ENCODE peak calls at places on chromosomes 6 and 20, in eight cellular contexts. E is stimulated activated CD8-positive, alpha-beta memory T cell treated with anti-CD3 and anti-CD28 coated beads, Interleukin-12 subunit alpha, Interleukin-12 subunit beta, amount 100 ng/mL, for 4 hours; U is ACHN; O is Kasumi-1; N is activated T-helper 1 cell treated with anti-CD3 and anti-CD28 coated beads, Interleukin-2, amount 50 U/mL, for 16 hours; A is SK-N-DZ; T is hypothalamus; S is NCI-H2081. D is an unnamed sample.

GRCh38 chr6:19410477-19410876 is 426.7 kb upstream of the ID4 start:
- DNase-seq in E (no peak), U (no peak), O (no peak), N (no peak), A (no peak), T (no peak), S (no peak), D (peak)

GRCh38 chr20:34708621-34709043 is 4.5 kb downstream of the TP53INP2 start:
- DNase-seq in E (peak), U (peak), O (peak), N (peak), A (peak), T (peak), S (peak), D (no peak)

GRCh38 chr6:7656355-7656754 is 66.4 kb downstream of the SNRNP48 start:
- DNase-seq in E (no peak), U (no peak), O (no peak), N (no peak), A (no peak), T (no peak), S (no peak), D (no peak)

GRCh38 chr6:78605909-78606446 is 261.4 kb upstream of the IRAK1BP1 start:
- DNase-seq in E (no peak), U (peak), O (no peak), N (no peak), A (no peak), T (no peak), S (no peak), D (peak)

GRCh38 chr20:57753332-57754164 is 43.7 kb upstream of the PMEPA1 start:
- DNase-seq in E (no peak), U (no peak), O (no peak), N (no peak), A (no peak), T (no peak), S (no peak), D (no peak)

GRCh38 chr20:7792131-7792869 is 148.0 kb downstream of the HAO1 start:
- DNase-seq in E (no peak), U (no peak), O (no peak), N (no peak), A (no peak), T (no peak), S (no peak), D (no peak)

GRCh38 chr6:71103150-71103549 is 146.3 kb upstream of the B3GAT2 start:
- DNase-seq in E (no peak), U (no peak), O (no peak), N (no peak), A (no peak), T (no peak), S (no peak), D (no peak)

GRCh38 chr6:34239240-34239825 is 2.7 kb downstream of the HMGA1 start:
- DNase-seq in E (no peak), U (no peak), O (no peak), N (no peak), A (no peak), T (no peak), S (no peak), D (no peak)

GRCh38 chr6:128487746-128488145 is 32.7 kb downstream of the PTPRK start:
- DNase-seq in E (no peak), U (no peak), O (no peak), N (no peak), A (no peak), T (no peak), S (no peak), D (peak)

GRCh38 chr6:44169154-44169553 is 10.5 kb downstream of the CAPN11 start:
- DNase-seq in E (no peak), U (no peak), O (no peak), N (no peak), A (no peak), T (no peak), S (no peak), D (no peak)

GRCh38 chr20:14845199-14846160 is 508.1 kb upstream of the FLRT3 start:
- DNase-seq in E (no peak), U (no peak), O (no peak), N (no peak), A (no peak), T (no peak), S (no peak), D (no peak)

GRCh38 chr6:7993952-7994351 is 70.2 kb downstream of the BLOC1S5 start:
- DNase-seq in E (no peak), U (no peak), O (no peak), N (no peak), A (no peak), T (no peak), S (no peak), D (no peak)

GRCh38 chr6:156021746-156022396 is 566.2 kb upstream of the NOX3 start:
- DNase-seq in E (no peak), U (no peak), O (no peak), N (no peak), A (no peak), T (no peak), S (no peak), D (peak)

GRCh38 chr20:43243672-43244269 is 54.1 kb upstream of the PTPRT start:
- DNase-seq in E (no peak), U (peak), O (no peak), N (no peak), A (no peak), T (peak), S (peak), D (no peak)

GRCh38 chr6:143478479-143479062 is 28.0 kb downstream of the PEX3 start:
- DNase-seq in E (no peak), U (no peak), O (no peak), N (no peak), A (no peak), T (no peak), S (no peak), D (no peak)

GRCh38 chr6:82006027-82006738 is 241.4 kb downstream of the IBTK start:
- DNase-seq in E (no peak), U (peak), O (peak), N (no peak), A (peak), T (no peak), S (peak), D (peak)

GRCh38 chr6:43045371-43045930 is 8.2 kb downstream of the CUL7 start:
- DNase-seq in E (no peak), U (no peak), O (no peak), N (no peak), A (no peak), T (no peak), S (no peak), D (no peak)

GRCh38 chr6:150451767-150452641 is 83.2 kb downstream of the IYD start:
- DNase-seq in E (no peak), U (no peak), O (no peak), N (no peak), A (no peak), T (no peak), S (no peak), D (no peak)

GRCh38 chr20:47456952-47457724 is 44.5 kb upstream of the NCOA3 start:
- DNase-seq in E (no peak), U (peak), O (no peak), N (no peak), A (no peak), T (no peak), S (no peak), D (peak)

GRCh38 chr6:135921176-135921575 is 69.7 kb downstream of the PDE7B start:
- DNase-seq in E (no peak), U (no peak), O (no peak), N (no peak), A (no peak), T (no peak), S (no peak), D (no peak)

GRCh38 chr20:54132612-54133433 is 41.0 kb downstream of the CYP24A1 start:
- DNase-seq in E (no peak), U (peak), O (peak), N (no peak), A (no peak), T (no peak), S (no peak), D (peak)

GRCh38 chr6:112044856-112045255 is 9.0 kb upstream of the CCN6 start:
- DNase-seq in E (no peak), U (no peak), O (no peak), N (no peak), A (peak), T (no peak), S (no peak), D (peak)

GRCh38 chr6:145865595-145865994 is 51.0 kb upstream of the FBXO30 start:
- DNase-seq in E (no peak), U (no peak), O (no peak), N (no peak), A (no peak), T (no peak), S (no peak), D (no peak)

GRCh38 chr6:37486440-37486839 is 13.3 kb downstream of the CCDC167 start:
- DNase-seq in E (no peak), U (no peak), O (no peak), N (no peak), A (no peak), T (no peak), S (no peak), D (no peak)

GRCh38 chr20:63397946-63398450 is 36.8 kb upstream of the CHRNA4 start:
- DNase-seq in E (no peak), U (no peak), O (no peak), N (no peak), A (no peak), T (no peak), S (no peak), D (no peak)

GRCh38 chr6:108948252-108948651 is 100.0 kb downstream of the ARMC2 start:
- DNase-seq in E (no peak), U (peak), O (no peak), N (no peak), A (no peak), T (no peak), S (peak), D (peak)

GRCh38 chr6:3209114-3210023 is 18.1 kb downstream of the TUBB2B start:
- DNase-seq in E (no peak), U (peak), O (no peak), N (no peak), A (peak), T (no peak), S (no peak), D (peak)